ENCODE peak calls at places on chromosomes 4 and X, in seven cellular contexts. One of them, this sample, is unnamed.

GRCh38 chrX:12702509-12703091 is 88.6 kb upstream of the PRPS2 start:
- DNase-seq in effector memory CD4-positive, alpha-beta T cell: no peak
- DNase-seq in NCI-H1105 treated with DMSO at 0.1 percent for 48 hours: peak
- DNase-seq in kidney tubule cell: peak
- DNase-seq in ecto neural progenitor cell: no peak
- DNase-seq in OCI-LY7: peak
- DNase-seq in NCI-H1694 treated with DMSO at 0.1 percent for 48 hours: no peak
- DNase-seq in this sample: no peak

GRCh38 chr4:70996014-70996353 is 2.5 kb downstream of the DCK start:
- DNase-seq in ecto neural progenitor cell: no peak
- DNase-seq in effector memory CD4-positive, alpha-beta T cell: no peak
- DNase-seq in NCI-H1694 treated with DMSO at 0.1 percent for 48 hours: no peak
- DNase-seq in kidney tubule cell: no peak
- DNase-seq in NCI-H1105 treated with DMSO at 0.1 percent for 48 hours: no peak
- DNase-seq in OCI-LY7: peak
- DNase-seq in this sample: no peak

GRCh38 chrX:54029543-54030143 is 14.6 kb downstream of the PHF8 start:
- DNase-seq in NCI-H1694 treated with DMSO at 0.1 percent for 48 hours: no peak
- DNase-seq in OCI-LY7: no peak
- DNase-seq in NCI-H1105 treated with DMSO at 0.1 percent for 48 hours: peak
- DNase-seq in ecto neural progenitor cell: no peak
- DNase-seq in effector memory CD4-positive, alpha-beta T cell: no peak
- DNase-seq in kidney tubule cell: no peak
- DNase-seq in this sample: no peak

GRCh38 chrX:131802836-131803626 is 220.1 kb upstream of the STK26 start:
- DNase-seq in OCI-LY7: peak
- DNase-seq in NCI-H1105 treated with DMSO at 0.1 percent for 48 hours: no peak
- DNase-seq in kidney tubule cell: peak
- DNase-seq in NCI-H1694 treated with DMSO at 0.1 percent for 48 hours: no peak
- DNase-seq in ecto neural progenitor cell: no peak
- DNase-seq in effector memory CD4-positive, alpha-beta T cell: no peak
- DNase-seq in this sample: no peak

GRCh38 chrX:46463682-46464081 is 81.5 kb downstream of the ZNF674 start:
- DNase-seq in effector memory CD4-positive, alpha-beta T cell: no peak
- DNase-seq in ecto neural progenitor cell: no peak
- DNase-seq in NCI-H1105 treated with DMSO at 0.1 percent for 48 hours: no peak
- DNase-seq in NCI-H1694 treated with DMSO at 0.1 percent for 48 hours: no peak
- DNase-seq in kidney tubule cell: no peak
- DNase-seq in OCI-LY7: no peak
- DNase-seq in this sample: no peak

GRCh38 chr4:27057053-27057452 is 196.4 kb downstream of the STIM2 start:
- DNase-seq in NCI-H1694 treated with DMSO at 0.1 percent for 48 hours: no peak
- DNase-seq in NCI-H1105 treated with DMSO at 0.1 percent for 48 hours: no peak
- DNase-seq in ecto neural progenitor cell: no peak
- DNase-seq in kidney tubule cell: no peak
- DNase-seq in effector memory CD4-positive, alpha-beta T cell: no peak
- DNase-seq in OCI-LY7: no peak
- DNase-seq in this sample: no peak

GRCh38 chr4:74059161-74059829 is 20.8 kb upstream of the CXCL3 start:
- DNase-seq in NCI-H1105 treated with DMSO at 0.1 percent for 48 hours: no peak
- DNase-seq in kidney tubule cell: no peak
- DNase-seq in OCI-LY7: no peak
- DNase-seq in NCI-H1694 treated with DMSO at 0.1 percent for 48 hours: no peak
- DNase-seq in effector memory CD4-positive, alpha-beta T cell: no peak
- DNase-seq in ecto neural progenitor cell: no peak
- DNase-seq in this sample: no peak

GRCh38 chr4:186808635-186809018 is 85.0 kb upstream of the FAT1 start:
- DNase-seq in NCI-H1105 treated with DMSO at 0.1 percent for 48 hours: no peak
- DNase-seq in NCI-H1694 treated with DMSO at 0.1 percent for 48 hours: no peak
- DNase-seq in OCI-LY7: no peak
- DNase-seq in effector memory CD4-positive, alpha-beta T cell: no peak
- DNase-seq in ecto neural progenitor cell: no peak
- DNase-seq in kidney tubule cell: peak
- DNase-seq in this sample: no peak

GRCh38 chr4:36187723-36188333 is 56.5 kb downstream of the ARAP2 start:
- DNase-seq in ecto neural progenitor cell: no peak
- DNase-seq in effector memory CD4-positive, alpha-beta T cell: no peak
- DNase-seq in NCI-H1694 treated with DMSO at 0.1 percent for 48 hours: peak
- DNase-seq in NCI-H1105 treated with DMSO at 0.1 percent for 48 hours: peak
- DNase-seq in OCI-LY7: peak
- DNase-seq in kidney tubule cell: peak
- DNase-seq in this sample: no peak

GRCh38 chr4:7124643-7125442 is 57.0 kb upstream of the GRPEL1 start:
- DNase-seq in OCI-LY7: peak
- DNase-seq in kidney tubule cell: peak
- DNase-seq in NCI-H1694 treated with DMSO at 0.1 percent for 48 hours: peak
- DNase-seq in effector memory CD4-positive, alpha-beta T cell: no peak
- DNase-seq in NCI-H1105 treated with DMSO at 0.1 percent for 48 hours: peak
- DNase-seq in ecto neural progenitor cell: no peak
- DNase-seq in this sample: no peak

This sample was measured in glomerular endothelial cell.